ENCODE peak calls at places on chromosomes 2 and 18, in six cellular contexts. F, L, J, X, N and T are unnamed samples.

GRCh38 chr2:185942855-185943254 is 204.3 kb downstream of the FSIP2 start:
- DNase-seq in F (no peak), L (no peak), J (no peak), X (no peak), N (no peak), T (no peak)

GRCh38 chr18:10514082-10514481 is 11.7 kb upstream of the NAPG start:
- DNase-seq in F (no peak), L (no peak), J (no peak), X (no peak), N (no peak), T (peak)

GRCh38 chr18:24103622-24104021 is 35.2 kb upstream of the CABYR start:
- DNase-seq in F (no peak), L (no peak), J (no peak), X (no peak), N (no peak), T (no peak)

GRCh38 chr2:109275120-109276040 is 146.4 kb downstream of the SH3RF3 start:
- DNase-seq in F (no peak), L (peak), J (no peak), X (no peak), N (no peak), T (no peak)

GRCh38 chr2:195395351-195395750 is 261.7 kb upstream of the SLC39A10 start:
- DNase-seq in F (no peak), L (no peak), J (no peak), X (no peak), N (no peak), T (no peak)

GRCh38 chr2:144084114-144084661 is 435.7 kb downstream of the ZEB2 start:
- DNase-seq in F (no peak), L (no peak), J (no peak), X (no peak), N (no peak), T (no peak)

GRCh38 chr2:109457811-109458210 is 156.0 kb downstream of the SEPTIN10 start:
- DNase-seq in F (no peak), L (no peak), J (no peak), X (no peak), N (no peak), T (peak)

GRCh38 chr18:46469186-46469915 is 187.7 kb downstream of the LOXHD1 start:
- DNase-seq in F (no peak), L (no peak), J (no peak), X (peak), N (no peak), T (no peak)

GRCh38 chr2:240296611-240297552 is 138.6 kb upstream of the GPC1 start:
- DNase-seq in F (no peak), L (peak), J (no peak), X (no peak), N (no peak), T (peak)

GRCh38 chr18:21740724-21741510 is at the start of gene MIB1:
- DNase-seq in F (peak), L (peak), J (no peak), X (no peak), N (peak), T (peak)

GRCh38 chr2:47046271-47046670 is 108.8 kb downstream of the STPG4 start:
- DNase-seq in F (no peak), L (no peak), J (no peak), X (no peak), N (peak), T (no peak)

GRCh38 chr2:235799281-235799680 is 305.4 kb downstream of the AGAP1 start:
- DNase-seq in F (no peak), L (no peak), J (no peak), X (no peak), N (no peak), T (no peak)

GRCh38 chr2:119837350-119837749 is 77.6 kb downstream of the PTPN4 start:
- DNase-seq in F (no peak), L (no peak), J (no peak), X (no peak), N (no peak), T (no peak)

GRCh38 chr2:181778621-181779195 is 98.4 kb upstream of the NEUROD1 start:
- DNase-seq in F (no peak), L (no peak), J (no peak), X (no peak), N (no peak), T (no peak)

GRCh38 chr2:101148777-101149176 is 2.4 kb downstream of the TBC1D8 start:
- DNase-seq in F (no peak), L (no peak), J (no peak), X (no peak), N (no peak), T (no peak)

GRCh38 chr2:7707723-7708122 is 790.5 kb downstream of the RNF144A start:
- DNase-seq in F (no peak), L (no peak), J (peak), X (no peak), N (no peak), T (no peak)

GRCh38 chr2:168939918-168940317 is 38.8 kb downstream of the G6PC2 start:
- DNase-seq in F (no peak), L (no peak), J (no peak), X (no peak), N (no peak), T (no peak)

GRCh38 chr2:6531304-6531703 is 334.4 kb downstream of the CMPK2 start:
- DNase-seq in F (no peak), L (no peak), J (no peak), X (no peak), N (no peak), T (no peak)

GRCh38 chr2:86518498-86518897 is 44.7 kb downstream of the CHMP3 start:
- DNase-seq in F (no peak), L (no peak), J (no peak), X (peak), N (peak), T (no peak)

GRCh38 chr2:101479810-101480209 is 4.9 kb upstream of the RFX8 start:
- DNase-seq in F (no peak), L (no peak), J (no peak), X (no peak), N (no peak), T (no peak)

GRCh38 chr2:190088917-190089316 is 26.4 kb upstream of the MSTN start:
- DNase-seq in F (peak), L (no peak), J (peak), X (peak), N (no peak), T (no peak)

GRCh38 chr18:28267276-28267675 is 90.3 kb upstream of the CDH2 start:
- DNase-seq in F (no peak), L (no peak), J (no peak), X (no peak), N (no peak), T (no peak)

GRCh38 chr2:241312082-241312481 is 3.4 kb downstream of the HDLBP start:
- DNase-seq in F (no peak), L (no peak), J (peak), X (no peak), N (no peak), T (no peak)

GRCh38 chr18:63451774-63452173 is 25.0 kb upstream of the SERPINB5 start:
- DNase-seq in F (no peak), L (no peak), J (no peak), X (no peak), N (no peak), T (peak)

GRCh38 chr2:140916410-140916809 is 1214.4 kb downstream of the LRP1B start:
- DNase-seq in F (no peak), L (no peak), J (no peak), X (no peak), N (no peak), T (no peak)

GRCh38 chr2:230749111-230749510 is 36.5 kb downstream of the CAB39 start:
- DNase-seq in F (no peak), L (no peak), J (no peak), X (no peak), N (no peak), T (no peak)

GRCh38 chr2:212811036-212811805 is 272.6 kb upstream of the ERBB4 start:
- DNase-seq in F (no peak), L (no peak), J (peak), X (no peak), N (no peak), T (no peak)

GRCh38 chr2:88903744-88904353 is 212.4 kb downstream of the RPIA start:
- DNase-seq in F (no peak), L (no peak), J (no peak), X (peak), N (no peak), T (no peak)

GRCh38 chr18:22846088-22846683 is 86.9 kb upstream of the RBBP8 start:
- DNase-seq in F (no peak), L (no peak), J (no peak), X (peak), N (no peak), T (no peak)

GRCh38 chr2:164972216-164972615 is 16.9 kb upstream of the SLC38A11 start:
- DNase-seq in F (no peak), L (no peak), J (no peak), X (no peak), N (no peak), T (no peak)

GRCh38 chr2:178277741-178278197 is 83.5 kb downstream of the OSBPL6 start:
- DNase-seq in F (no peak), L (no peak), J (no peak), X (no peak), N (no peak), T (no peak)

GRCh38 chr2:8009010-8009597 is 672.8 kb upstream of the ID2 start:
- DNase-seq in F (no peak), L (no peak), J (no peak), X (no peak), N (no peak), T (no peak)

GRCh38 chr2:179177694-179178093 is 86.9 kb downstream of the SESTD1 start:
- DNase-seq in F (no peak), L (no peak), J (no peak), X (no peak), N (no peak), T (no peak)

GRCh38 chr2:36770542-36771287 is 74.2 kb downstream of the VIT start:
- DNase-seq in F (no peak), L (no peak), J (peak), X (peak), N (no peak), T (no peak)

GRCh38 chr18:47898696-47899095 is 31.8 kb downstream of the SMAD2 start:
- DNase-seq in F (no peak), L (no peak), J (no peak), X (peak), N (no peak), T (no peak)